ENCODE peak calls at places on chromosomes 11 and 22, in six cellular contexts. One of them, this sample, is unnamed.

GRCh38 chr22:48751539-48752437 is 1075.9 kb downstream of the BRD1 start:
- DNase-seq in HCT116: no peak
- DNase-seq in SK-N-SH: no peak
- DNase-seq in breast epithelium: no peak
- DNase-seq in GM12892: no peak
- DNase-seq in suprapubic skin: no peak
- DNase-seq in this sample: peak; percentile 90

GRCh38 chr11:71182791-71183556 is 69.4 kb downstream of the SHANK2 start:
- DNase-seq in HCT116: no peak
- DNase-seq in GM12892: no peak
- DNase-seq in SK-N-SH: no peak
- DNase-seq in suprapubic skin: no peak
- DNase-seq in breast epithelium: no peak
- DNase-seq in this sample: no peak

GRCh38 chr11:84260862-84261261 is 974.7 kb upstream of the CCDC90B start:
- DNase-seq in GM12892: no peak
- DNase-seq in breast epithelium: no peak
- DNase-seq in SK-N-SH: no peak
- DNase-seq in suprapubic skin: no peak
- DNase-seq in HCT116: no peak
- DNase-seq in this sample: no peak

GRCh38 chr11:65576867-65577755 is 1.3 kb downstream of the EHBP1L1 start:
- DNase-seq in suprapubic skin: no peak
- DNase-seq in SK-N-SH: no peak
- DNase-seq in breast epithelium: no peak
- DNase-seq in GM12892: no peak
- DNase-seq in HCT116: no peak
- DNase-seq in this sample: no peak

GRCh38 chr11:77088236-77089003 is 14.2 kb upstream of the OMP start:
- DNase-seq in GM12892: no peak
- DNase-seq in HCT116: no peak
- DNase-seq in SK-N-SH: no peak
- DNase-seq in breast epithelium: no peak
- DNase-seq in suprapubic skin: peak; percentile 50
- DNase-seq in this sample: no peak

GRCh38 chr11:47502767-47503166 is 50.2 kb downstream of the CELF1 start:
- DNase-seq in SK-N-SH: no peak
- DNase-seq in suprapubic skin: no peak
- DNase-seq in breast epithelium: no peak
- DNase-seq in GM12892: no peak
- DNase-seq in HCT116: no peak
- DNase-seq in this sample: no peak

GRCh38 chr11:65572356-65573043 is at the start of gene FAM89B:
- DNase-seq in SK-N-SH: peak; percentile 89
- DNase-seq in HCT116: no peak
- DNase-seq in breast epithelium: peak; percentile 89
- DNase-seq in GM12892: peak; percentile 76
- DNase-seq in suprapubic skin: peak; percentile 94
- DNase-seq in this sample: peak; percentile 97

GRCh38 chr11:116373107-116373506 is 399.7 kb downstream of the BUD13 start:
- DNase-seq in HCT116: no peak
- DNase-seq in breast epithelium: no peak
- DNase-seq in SK-N-SH: no peak
- DNase-seq in suprapubic skin: no peak
- DNase-seq in GM12892: no peak
- DNase-seq in this sample: no peak

GRCh38 chr11:14969922-14970323 is 2.2 kb downstream of the CALCA start:
- DNase-seq in SK-N-SH: peak; percentile 68
- DNase-seq in suprapubic skin: no peak
- DNase-seq in breast epithelium: no peak
- DNase-seq in HCT116: peak; percentile 15
- DNase-seq in GM12892: no peak
- DNase-seq in this sample: no peak

GRCh38 chr11:10452211-10452767 is 2.8 kb upstream of the AMPD3 start:
- DNase-seq in SK-N-SH: no peak
- DNase-seq in HCT116: no peak
- DNase-seq in GM12892: no peak
- DNase-seq in breast epithelium: no peak
- DNase-seq in suprapubic skin: no peak
- DNase-seq in this sample: peak; percentile 24

GRCh38 chr11:131762346-131763110 is 392.1 kb downstream of the NTM start:
- DNase-seq in SK-N-SH: no peak
- DNase-seq in GM12892: no peak
- DNase-seq in breast epithelium: no peak
- DNase-seq in suprapubic skin: no peak
- DNase-seq in HCT116: no peak
- DNase-seq in this sample: no peak

GRCh38 chr22:48099251-48099650 is 1336.8 kb downstream of the TBC1D22A start:
- DNase-seq in HCT116: no peak
- DNase-seq in suprapubic skin: peak; percentile 52
- DNase-seq in SK-N-SH: no peak
- DNase-seq in GM12892: no peak
- DNase-seq in breast epithelium: no peak
- DNase-seq in this sample: no peak

GRCh38 chr11:72352859-72353551 is 81.3 kb downstream of the CLPB start:
- DNase-seq in HCT116: no peak
- DNase-seq in breast epithelium: no peak
- DNase-seq in SK-N-SH: peak; percentile 51
- DNase-seq in suprapubic skin: no peak
- DNase-seq in GM12892: peak; percentile 22
- DNase-seq in this sample: no peak

GRCh38 chr22:49202226-49202625 is 625.4 kb downstream of the BRD1 start:
- DNase-seq in SK-N-SH: no peak
- DNase-seq in breast epithelium: no peak
- DNase-seq in GM12892: no peak
- DNase-seq in suprapubic skin: peak; percentile 30
- DNase-seq in HCT116: no peak
- DNase-seq in this sample: no peak

GRCh38 chr11:66639066-66639813 is 737 bp downstream of the RBM4 start:
- DNase-seq in breast epithelium: no peak
- DNase-seq in HCT116: no peak
- DNase-seq in suprapubic skin: no peak
- DNase-seq in GM12892: no peak
- DNase-seq in SK-N-SH: no peak
- DNase-seq in this sample: no peak

GRCh38 chr22:47393191-47393590 is 630.7 kb downstream of the TBC1D22A start:
- DNase-seq in breast epithelium: no peak
- DNase-seq in SK-N-SH: no peak
- DNase-seq in HCT116: no peak
- DNase-seq in GM12892: no peak
- DNase-seq in suprapubic skin: peak; percentile 39
- DNase-seq in this sample: no peak

DNA sequence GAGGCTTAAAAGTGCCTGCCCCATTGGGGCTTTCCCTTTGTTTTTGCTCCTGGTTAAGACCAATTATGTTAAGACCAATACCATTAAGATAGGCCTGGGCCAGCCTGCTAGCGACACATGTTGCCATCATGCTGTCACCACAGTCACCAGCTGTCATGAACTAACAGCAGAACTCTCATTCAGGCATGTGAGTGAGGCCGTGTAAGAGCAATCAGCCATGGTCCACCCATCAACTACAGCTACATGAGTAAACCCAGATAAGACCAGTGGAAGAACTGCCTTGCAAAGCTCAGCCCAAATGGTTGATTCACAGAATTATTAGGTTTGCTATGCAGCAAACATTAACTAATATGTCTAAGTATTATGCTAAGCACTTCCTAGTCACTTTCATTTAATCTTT is 19.9 kb downstream of the GLYAT start:
- DNase-seq in SK-N-SH: no peak
- DNase-seq in GM12892: no peak
- DNase-seq in suprapubic skin: no peak
- DNase-seq in breast epithelium: no peak
- DNase-seq in HCT116: no peak
- DNase-seq in this sample: no peak
- TF ChIP-seq POLR2AphosphoS5 in SK-N-SH: no peak
- TF ChIP-seq POLR2AphosphoS5 in GM12892: no peak
- TF ChIP-seq POLR2AphosphoS5 in suprapubic skin: no peak
- TF ChIP-seq POLR2AphosphoS5 in breast epithelium: no peak
- TF ChIP-seq POLR2AphosphoS5 in HCT116: no peak
- TF ChIP-seq POLR2AphosphoS5 in this sample: no peak

GRCh38 chr11:12539570-12539969 is 134.7 kb upstream of the TEAD1 start:
- DNase-seq in suprapubic skin: no peak
- DNase-seq in HCT116: no peak
- DNase-seq in breast epithelium: peak; percentile 2
- DNase-seq in GM12892: no peak
- DNase-seq in SK-N-SH: no peak
- DNase-seq in this sample: no peak
- TF ChIP-seq POLR2AphosphoS5 in suprapubic skin: no peak
- TF ChIP-seq POLR2AphosphoS5 in HCT116: no peak
- TF ChIP-seq POLR2AphosphoS5 in breast epithelium: no peak
- TF ChIP-seq POLR2AphosphoS5 in GM12892: no peak
- TF ChIP-seq POLR2AphosphoS5 in SK-N-SH: peak; percentile 68
- TF ChIP-seq POLR2AphosphoS5 in this sample: peak; percentile 54

DNA sequence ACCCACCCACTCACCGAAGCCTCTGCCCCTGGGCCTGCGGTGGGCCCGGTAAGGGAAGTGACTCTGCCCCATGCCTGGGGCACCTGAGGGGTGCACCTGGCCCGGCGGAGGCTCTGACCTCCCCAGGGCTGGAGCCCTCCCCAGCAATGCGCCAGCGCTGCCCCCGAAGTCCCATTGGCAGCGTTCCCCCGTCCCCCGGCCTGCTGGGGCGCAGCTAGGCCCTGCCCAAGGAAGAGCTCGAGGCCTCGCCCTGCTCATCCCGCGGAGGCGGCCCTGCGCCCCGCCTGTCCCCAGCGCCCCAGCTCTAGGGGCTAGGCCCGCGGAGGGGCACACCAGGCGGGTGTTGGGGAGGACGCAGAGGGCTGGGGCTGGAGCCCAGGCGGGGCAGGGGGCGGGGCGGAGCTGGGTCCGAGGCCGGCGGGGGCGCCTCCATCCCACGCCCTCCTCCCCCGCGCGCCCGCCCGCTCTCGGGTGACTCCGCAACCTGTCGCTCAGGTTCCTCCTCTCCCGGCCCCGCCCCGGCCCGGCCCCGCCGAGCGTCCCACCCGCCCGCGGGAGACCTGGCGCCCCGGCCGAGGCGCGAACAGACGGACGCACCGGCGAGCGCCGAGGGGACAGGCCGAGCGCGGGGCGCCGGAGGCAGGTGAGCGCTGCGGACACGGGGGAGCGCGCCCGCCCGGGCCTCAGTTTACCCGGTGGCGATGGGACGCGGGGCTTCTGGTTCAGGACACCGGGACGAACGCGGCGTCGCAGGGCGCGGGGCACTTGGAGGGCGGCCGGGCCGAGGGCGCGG is at the start of gene EPS8L2:
- DNase-seq in GM12892: no peak
- DNase-seq in SK-N-SH: peak; percentile 45
- DNase-seq in breast epithelium: no peak
- DNase-seq in suprapubic skin: peak; percentile 75
- DNase-seq in HCT116: no peak
- DNase-seq in this sample: no peak
- TF ChIP-seq POLR2AphosphoS5 in GM12892: no peak
- TF ChIP-seq POLR2AphosphoS5 in SK-N-SH: no peak
- TF ChIP-seq POLR2AphosphoS5 in breast epithelium: no peak
- TF ChIP-seq POLR2AphosphoS5 in suprapubic skin: no peak
- TF ChIP-seq POLR2AphosphoS5 in HCT116: peak; percentile 69
- TF ChIP-seq POLR2AphosphoS5 in this sample: no peak

DNA sequence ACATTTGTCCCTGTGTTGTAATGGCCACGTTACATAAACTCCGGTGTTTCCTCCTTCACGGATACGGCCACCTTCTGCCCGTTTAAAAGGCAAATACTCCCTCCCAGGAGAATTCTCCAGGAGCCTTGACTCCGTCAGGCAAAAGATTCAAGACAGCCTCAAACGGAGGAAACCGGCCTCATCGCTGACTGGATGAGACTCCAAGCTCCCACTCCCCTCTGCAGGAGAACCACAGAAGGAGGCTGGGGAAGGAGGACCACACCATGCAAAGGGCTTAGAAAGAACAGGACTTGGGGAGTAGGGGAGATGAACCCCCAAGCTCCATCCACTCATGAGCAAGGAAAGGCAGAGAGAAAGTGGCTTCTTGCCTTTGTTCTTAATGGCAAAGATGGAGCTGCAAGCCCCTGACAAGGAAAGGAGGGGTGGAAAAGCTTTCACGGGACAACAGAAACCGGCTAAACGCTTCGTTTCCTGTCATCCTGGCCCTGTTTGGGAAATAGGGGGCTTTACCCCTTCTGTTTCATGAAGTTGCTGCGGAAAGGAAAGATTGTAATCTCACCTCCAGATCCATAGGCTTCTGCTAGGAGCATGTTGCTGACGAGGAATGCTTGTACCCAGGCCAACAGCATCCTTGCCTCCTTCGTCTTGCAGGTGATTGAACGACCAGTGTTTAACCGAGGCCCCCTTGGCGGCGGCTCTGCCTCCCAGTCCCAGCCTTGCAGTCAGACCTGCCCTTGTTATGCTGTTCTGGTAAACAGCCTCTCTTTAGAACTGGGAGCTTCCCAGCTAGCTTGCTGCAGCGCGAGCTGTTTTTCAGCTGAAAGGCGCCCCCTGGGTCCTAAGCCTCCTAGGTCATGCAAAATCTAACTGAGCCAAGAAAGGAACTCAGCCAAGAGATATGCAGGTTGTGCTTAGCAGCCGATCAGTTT is at the start of gene PIK3IP1:
- DNase-seq in GM12892: peak; percentile 57
- DNase-seq in suprapubic skin: peak; percentile 93
- DNase-seq in breast epithelium: peak; percentile 86
- DNase-seq in SK-N-SH: peak; percentile 83
- DNase-seq in HCT116: peak; percentile 51
- DNase-seq in this sample: peak; percentile 97
- TF ChIP-seq POLR2AphosphoS5 in GM12892: no peak
- TF ChIP-seq POLR2AphosphoS5 in suprapubic skin: peak; percentile 61
- TF ChIP-seq POLR2AphosphoS5 in breast epithelium: peak; percentile 74
- TF ChIP-seq POLR2AphosphoS5 in SK-N-SH: peak; percentile 70
- TF ChIP-seq POLR2AphosphoS5 in HCT116: no peak
- TF ChIP-seq POLR2AphosphoS5 in this sample: peak; percentile 96

GRCh38 chr11:57200937-57201336 is 19.2 kb downstream of the LRRC55 start:
- DNase-seq in breast epithelium: no peak
- DNase-seq in GM12892: no peak
- DNase-seq in SK-N-SH: no peak
- DNase-seq in HCT116: no peak
- DNase-seq in suprapubic skin: no peak
- DNase-seq in this sample: no peak

GRCh38 chr11:57205046-57205671 is 23.4 kb downstream of the LRRC55 start:
- DNase-seq in suprapubic skin: no peak
- DNase-seq in breast epithelium: no peak
- DNase-seq in GM12892: no peak
- DNase-seq in SK-N-SH: no peak
- DNase-seq in HCT116: no peak
- DNase-seq in this sample: no peak

GRCh38 chr11:57202282-57202681 is 20.5 kb downstream of the LRRC55 start:
- DNase-seq in suprapubic skin: no peak
- DNase-seq in HCT116: no peak
- DNase-seq in GM12892: no peak
- DNase-seq in SK-N-SH: no peak
- DNase-seq in breast epithelium: no peak
- DNase-seq in this sample: no peak

GRCh38 chr11:57203882-57204281 is 22.1 kb downstream of the LRRC55 start:
- DNase-seq in SK-N-SH: no peak
- DNase-seq in breast epithelium: no peak
- DNase-seq in suprapubic skin: no peak
- DNase-seq in HCT116: no peak
- DNase-seq in GM12892: no peak
- DNase-seq in this sample: no peak

GRCh38 chr11:57203359-57203758 is 21.6 kb downstream of the LRRC55 start:
- DNase-seq in SK-N-SH: peak; percentile 66
- DNase-seq in suprapubic skin: no peak
- DNase-seq in HCT116: no peak
- DNase-seq in GM12892: no peak
- DNase-seq in breast epithelium: no peak
- DNase-seq in this sample: no peak
- TF ChIP-seq POLR2AphosphoS5 in SK-N-SH: no peak
- TF ChIP-seq POLR2AphosphoS5 in suprapubic skin: no peak
- TF ChIP-seq POLR2AphosphoS5 in HCT116: no peak
- TF ChIP-seq POLR2AphosphoS5 in GM12892: no peak
- TF ChIP-seq POLR2AphosphoS5 in breast epithelium: no peak
- TF ChIP-seq POLR2AphosphoS5 in this sample: peak; percentile 24